ENCODE peak calls at places on chromosome 7, in eight cellular contexts. One of them, this sample, is unnamed.

GRCh38 chr7:131374821-131375220 is 47.1 kb downstream of the MKLN1 start:
- DNase-seq in left ventricle myocardium inferior: no peak
- DNase-seq in heart left ventricle: no peak
- DNase-seq in A549: no peak
- DNase-seq in endodermal cell: no peak
- DNase-seq in psoas muscle: no peak
- DNase-seq in adrenal gland: no peak
- DNase-seq in CD8-positive, alpha-beta T cell: no peak
- DNase-seq in this sample: no peak

GRCh38 chr7:48130658-48131108 is 40.6 kb upstream of the ABCA13 start:
- DNase-seq in left ventricle myocardium inferior: no peak
- DNase-seq in heart left ventricle: no peak
- DNase-seq in A549: no peak
- DNase-seq in endodermal cell: no peak
- DNase-seq in psoas muscle: no peak
- DNase-seq in adrenal gland: no peak
- DNase-seq in CD8-positive, alpha-beta T cell: no peak
- DNase-seq in this sample: no peak

GRCh38 chr7:157299613-157300405 is 37.0 kb upstream of the DNAJB6 start:
- DNase-seq in left ventricle myocardium inferior: no peak
- DNase-seq in heart left ventricle: no peak
- DNase-seq in A549: peak; percentile 87
- DNase-seq in endodermal cell: peak; percentile 66
- DNase-seq in psoas muscle: peak; percentile 67
- DNase-seq in adrenal gland: no peak
- DNase-seq in CD8-positive, alpha-beta T cell: peak; percentile 57
- DNase-seq in this sample: no peak

GRCh38 chr7:138195207-138195606 is 118.9 kb downstream of the AKR1D1 start:
- DNase-seq in left ventricle myocardium inferior: no peak
- DNase-seq in heart left ventricle: no peak
- DNase-seq in A549: no peak
- DNase-seq in endodermal cell: no peak
- DNase-seq in psoas muscle: no peak
- DNase-seq in adrenal gland: no peak
- DNase-seq in CD8-positive, alpha-beta T cell: no peak
- DNase-seq in this sample: peak; percentile 8

GRCh38 chr7:75646551-75647102 is 92.1 kb downstream of the HIP1 start:
- DNase-seq in left ventricle myocardium inferior: no peak
- DNase-seq in heart left ventricle: no peak
- DNase-seq in A549: no peak
- DNase-seq in endodermal cell: peak; percentile 72
- DNase-seq in psoas muscle: no peak
- DNase-seq in adrenal gland: no peak
- DNase-seq in CD8-positive, alpha-beta T cell: no peak
- DNase-seq in this sample: no peak

GRCh38 chr7:47143344-47143743 is 438.6 kb downstream of the TNS3 start:
- DNase-seq in left ventricle myocardium inferior: no peak
- DNase-seq in heart left ventricle: no peak
- DNase-seq in A549: no peak
- DNase-seq in endodermal cell: no peak
- DNase-seq in psoas muscle: no peak
- DNase-seq in adrenal gland: no peak
- DNase-seq in CD8-positive, alpha-beta T cell: no peak
- DNase-seq in this sample: no peak

GRCh38 chr7:31058122-31058521 is 6.0 kb downstream of the ADCYAP1R1 start:
- DNase-seq in left ventricle myocardium inferior: no peak
- DNase-seq in heart left ventricle: no peak
- DNase-seq in A549: peak; percentile 12
- DNase-seq in endodermal cell: no peak
- DNase-seq in psoas muscle: no peak
- DNase-seq in adrenal gland: no peak
- DNase-seq in CD8-positive, alpha-beta T cell: no peak
- DNase-seq in this sample: no peak

GRCh38 chr7:44752822-44753221 is 4.2 kb downstream of the ZMIZ2 start:
- DNase-seq in left ventricle myocardium inferior: no peak
- DNase-seq in heart left ventricle: no peak
- DNase-seq in A549: no peak
- DNase-seq in endodermal cell: no peak
- DNase-seq in psoas muscle: no peak
- DNase-seq in adrenal gland: no peak
- DNase-seq in CD8-positive, alpha-beta T cell: no peak
- DNase-seq in this sample: no peak

GRCh38 chr7:43112941-43113621 is 634 bp downstream of the HECW1 start:
- DNase-seq in left ventricle myocardium inferior: peak; percentile 13
- DNase-seq in heart left ventricle: no peak
- DNase-seq in A549: peak; percentile 7
- DNase-seq in endodermal cell: peak; percentile 90
- DNase-seq in psoas muscle: peak; percentile 54
- DNase-seq in adrenal gland: no peak
- DNase-seq in CD8-positive, alpha-beta T cell: no peak
- DNase-seq in this sample: no peak

GRCh38 chr7:46123-46829 is 146.1 kb upstream of the FAM20C start:
- DNase-seq in left ventricle myocardium inferior: no peak
- DNase-seq in heart left ventricle: no peak
- DNase-seq in A549: no peak
- DNase-seq in endodermal cell: peak; percentile 38
- DNase-seq in psoas muscle: peak; percentile 30
- DNase-seq in adrenal gland: no peak
- DNase-seq in CD8-positive, alpha-beta T cell: no peak
- DNase-seq in this sample: no peak

GRCh38 chr7:72435913-72436480 is 23.9 kb upstream of the CALN1 start:
- DNase-seq in left ventricle myocardium inferior: no peak
- DNase-seq in heart left ventricle: no peak
- DNase-seq in A549: no peak
- DNase-seq in endodermal cell: no peak
- DNase-seq in psoas muscle: no peak
- DNase-seq in adrenal gland: no peak
- DNase-seq in CD8-positive, alpha-beta T cell: no peak
- DNase-seq in this sample: no peak

GRCh38 chr7:146557971-146558469 is 441.4 kb downstream of the CNTNAP2 start:
- DNase-seq in left ventricle myocardium inferior: no peak
- DNase-seq in heart left ventricle: no peak
- DNase-seq in A549: no peak
- DNase-seq in endodermal cell: no peak
- DNase-seq in psoas muscle: no peak
- DNase-seq in adrenal gland: no peak
- DNase-seq in CD8-positive, alpha-beta T cell: no peak
- DNase-seq in this sample: no peak

GRCh38 chr7:117896339-117896738 is 23.1 kb upstream of the CTTNBP2 start:
- DNase-seq in left ventricle myocardium inferior: no peak
- DNase-seq in heart left ventricle: no peak
- DNase-seq in A549: no peak
- DNase-seq in endodermal cell: no peak
- DNase-seq in psoas muscle: no peak
- DNase-seq in adrenal gland: no peak
- DNase-seq in CD8-positive, alpha-beta T cell: no peak
- DNase-seq in this sample: no peak

GRCh38 chr7:47380325-47381131 is 201.4 kb downstream of the TNS3 start:
- DNase-seq in left ventricle myocardium inferior: no peak
- DNase-seq in heart left ventricle: no peak
- DNase-seq in A549: peak; percentile 29
- DNase-seq in endodermal cell: peak; percentile 82
- DNase-seq in psoas muscle: peak; percentile 25
- DNase-seq in adrenal gland: no peak
- DNase-seq in CD8-positive, alpha-beta T cell: no peak
- DNase-seq in this sample: peak; percentile 94

GRCh38 chr7:82598958-82599357 is 155.4 kb upstream of the CACNA2D1 start:
- DNase-seq in left ventricle myocardium inferior: no peak
- DNase-seq in heart left ventricle: no peak
- DNase-seq in A549: no peak
- DNase-seq in endodermal cell: no peak
- DNase-seq in psoas muscle: no peak
- DNase-seq in adrenal gland: no peak
- DNase-seq in CD8-positive, alpha-beta T cell: no peak
- DNase-seq in this sample: no peak

GRCh38 chr7:68224041-68224534 is 1227.5 kb downstream of the TYW1 start:
- DNase-seq in left ventricle myocardium inferior: no peak
- DNase-seq in heart left ventricle: no peak
- DNase-seq in A549: no peak
- DNase-seq in endodermal cell: no peak
- DNase-seq in psoas muscle: peak; percentile 57
- DNase-seq in adrenal gland: no peak
- DNase-seq in CD8-positive, alpha-beta T cell: no peak
- DNase-seq in this sample: no peak

GRCh38 chr7:99407849-99408346 is 499 bp downstream of the PDAP1 start:
- DNase-seq in left ventricle myocardium inferior: peak; percentile 39
- DNase-seq in heart left ventricle: peak; percentile 62
- DNase-seq in A549: peak; percentile 46
- DNase-seq in endodermal cell: peak; percentile 64
- DNase-seq in psoas muscle: peak; percentile 87
- DNase-seq in adrenal gland: peak; percentile 78
- DNase-seq in CD8-positive, alpha-beta T cell: peak; percentile 30
- DNase-seq in this sample: peak; percentile 45

GRCh38 chr7:139361523-139361922 is 1.8 kb downstream of the LUC7L2 start:
- DNase-seq in left ventricle myocardium inferior: no peak
- DNase-seq in heart left ventricle: no peak
- DNase-seq in A549: no peak
- DNase-seq in endodermal cell: no peak
- DNase-seq in psoas muscle: no peak
- DNase-seq in adrenal gland: no peak
- DNase-seq in CD8-positive, alpha-beta T cell: no peak
- DNase-seq in this sample: no peak

GRCh38 chr7:29116801-29117200 is 29.5 kb downstream of the CPVL start:
- DNase-seq in left ventricle myocardium inferior: no peak
- DNase-seq in heart left ventricle: no peak
- DNase-seq in A549: no peak
- DNase-seq in endodermal cell: no peak
- DNase-seq in psoas muscle: no peak
- DNase-seq in adrenal gland: no peak
- DNase-seq in CD8-positive, alpha-beta T cell: no peak
- DNase-seq in this sample: no peak

GRCh38 chr7:53326634-53327033 is 291.2 kb downstream of the POM121L12 start:
- DNase-seq in left ventricle myocardium inferior: no peak
- DNase-seq in heart left ventricle: no peak
- DNase-seq in A549: no peak
- DNase-seq in endodermal cell: no peak
- DNase-seq in psoas muscle: no peak
- DNase-seq in adrenal gland: no peak
- DNase-seq in CD8-positive, alpha-beta T cell: no peak
- DNase-seq in this sample: no peak

GRCh38 chr7:105678811-105679495 is 97.7 kb upstream of the EFCAB10 start:
- DNase-seq in left ventricle myocardium inferior: peak; percentile 74
- DNase-seq in heart left ventricle: peak; percentile 78
- DNase-seq in A549: no peak
- DNase-seq in endodermal cell: peak; percentile 65
- DNase-seq in psoas muscle: peak; percentile 88
- DNase-seq in adrenal gland: peak; percentile 47
- DNase-seq in CD8-positive, alpha-beta T cell: no peak
- DNase-seq in this sample: peak; percentile 74

GRCh38 chr7:112154690-112155089 is 51.5 kb downstream of the DOCK4 start:
- DNase-seq in left ventricle myocardium inferior: no peak
- DNase-seq in heart left ventricle: no peak
- DNase-seq in A549: no peak
- DNase-seq in endodermal cell: no peak
- DNase-seq in psoas muscle: no peak
- DNase-seq in adrenal gland: no peak
- DNase-seq in CD8-positive, alpha-beta T cell: no peak
- DNase-seq in this sample: no peak
- H3K27ac ChIP-seq in left ventricle myocardium inferior: no peak overlapping the region
- H3K27ac ChIP-seq in heart left ventricle: no peak overlapping the region
- H3K27ac ChIP-seq in A549: no peak overlapping the region
- H3K27ac ChIP-seq in endodermal cell: no peak overlapping the region
- H3K27ac ChIP-seq in psoas muscle: no peak overlapping the region
- H3K27ac ChIP-seq in adrenal gland: no peak overlapping the region
- H3K27ac ChIP-seq in CD8-positive, alpha-beta T cell: no peak overlapping the region
- H3K27ac ChIP-seq in this sample: no peak overlapping the region

GRCh38 chr7:149868638-149869290 is 5.0 kb upstream of the ATP6V0E2 start:
- DNase-seq in left ventricle myocardium inferior: no peak
- DNase-seq in heart left ventricle: no peak
- DNase-seq in A549: no peak
- DNase-seq in endodermal cell: peak; percentile 36
- DNase-seq in psoas muscle: no peak
- DNase-seq in adrenal gland: peak; percentile 41
- DNase-seq in CD8-positive, alpha-beta T cell: no peak
- DNase-seq in this sample: no peak
- H3K4me1 ChIP-seq in left ventricle myocardium inferior: peaks cover 68% of the 10 kb centered on the region
- H3K4me1 ChIP-seq in heart left ventricle: peaks cover 4% of the 10 kb centered on the region
- H3K4me1 ChIP-seq in A549: peaks cover 5% of the 10 kb centered on the region
- H3K4me1 ChIP-seq in endodermal cell: peaks cover 8% of the 10 kb centered on the region
- H3K4me1 ChIP-seq in psoas muscle: peaks cover 9% of the 10 kb centered on the region
- H3K4me1 ChIP-seq in adrenal gland: peaks cover 8% of the 10 kb centered on the region
- H3K4me1 ChIP-seq in CD8-positive, alpha-beta T cell: peaks cover 92% of the 10 kb centered on the region
- H3K4me1 ChIP-seq in this sample: peaks cover 6% of the 10 kb centered on the region

GRCh38 chr7:5689716-5690115 is 91.7 kb downstream of the RNF216 start:
- DNase-seq in left ventricle myocardium inferior: no peak
- DNase-seq in heart left ventricle: no peak
- DNase-seq in A549: no peak
- DNase-seq in endodermal cell: no peak
- DNase-seq in psoas muscle: no peak
- DNase-seq in adrenal gland: no peak
- DNase-seq in CD8-positive, alpha-beta T cell: no peak
- DNase-seq in this sample: no peak
- H3K27ac ChIP-seq in left ventricle myocardium inferior: peak overlapping the region; percentile 92
- H3K27ac ChIP-seq in heart left ventricle: peak overlapping the region; percentile 91
- H3K27ac ChIP-seq in A549: peak overlapping the region; percentile 41
- H3K27ac ChIP-seq in endodermal cell: no peak overlapping the region
- H3K27ac ChIP-seq in psoas muscle: peak overlapping the region; percentile 38
- H3K27ac ChIP-seq in adrenal gland: peak overlapping the region; percentile 61
- H3K27ac ChIP-seq in CD8-positive, alpha-beta T cell: peak overlapping the region; percentile 31
- H3K27ac ChIP-seq in this sample: no peak overlapping the region

GRCh38 chr7:155728116-155728515 is 83.7 kb downstream of the RBM33 start:
- DNase-seq in left ventricle myocardium inferior: no peak
- DNase-seq in heart left ventricle: no peak
- DNase-seq in A549: no peak
- DNase-seq in endodermal cell: no peak
- DNase-seq in psoas muscle: no peak
- DNase-seq in adrenal gland: no peak
- DNase-seq in CD8-positive, alpha-beta T cell: no peak
- DNase-seq in this sample: no peak

GRCh38 chr7:155722118-155722517 is 77.7 kb downstream of the RBM33 start:
- DNase-seq in left ventricle myocardium inferior: no peak
- DNase-seq in heart left ventricle: no peak
- DNase-seq in A549: no peak
- DNase-seq in endodermal cell: no peak
- DNase-seq in psoas muscle: no peak
- DNase-seq in adrenal gland: no peak
- DNase-seq in CD8-positive, alpha-beta T cell: no peak
- DNase-seq in this sample: no peak

GRCh38 chr7:155727616-155728015 is 83.2 kb downstream of the RBM33 start:
- DNase-seq in left ventricle myocardium inferior: no peak
- DNase-seq in heart left ventricle: no peak
- DNase-seq in A549: no peak
- DNase-seq in endodermal cell: no peak
- DNase-seq in psoas muscle: no peak
- DNase-seq in adrenal gland: no peak
- DNase-seq in CD8-positive, alpha-beta T cell: no peak
- DNase-seq in this sample: no peak

GRCh38 chr7:155722936-155723335 is 78.5 kb downstream of the RBM33 start:
- DNase-seq in left ventricle myocardium inferior: no peak
- DNase-seq in heart left ventricle: no peak
- DNase-seq in A549: no peak
- DNase-seq in endodermal cell: no peak
- DNase-seq in psoas muscle: no peak
- DNase-seq in adrenal gland: no peak
- DNase-seq in CD8-positive, alpha-beta T cell: no peak
- DNase-seq in this sample: no peak

DNA sequence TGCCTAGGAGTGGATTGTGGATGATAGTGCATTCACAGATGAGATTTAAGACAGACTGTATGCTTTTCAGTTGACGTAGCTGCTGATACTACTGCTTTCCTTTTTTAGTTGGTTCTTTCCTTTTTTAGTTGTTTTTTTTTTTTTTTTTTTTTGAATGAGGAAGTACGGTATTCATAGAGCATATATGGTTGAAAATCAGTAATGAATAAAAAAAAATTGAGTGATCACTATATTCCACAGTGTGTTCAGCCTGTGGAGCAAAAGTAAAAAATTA is 80.5 kb downstream of the RBM33 start:
- DNase-seq in left ventricle myocardium inferior: no peak
- DNase-seq in heart left ventricle: no peak
- DNase-seq in A549: no peak
- DNase-seq in endodermal cell: no peak
- DNase-seq in psoas muscle: no peak
- DNase-seq in adrenal gland: no peak
- DNase-seq in CD8-positive, alpha-beta T cell: no peak
- DNase-seq in this sample: no peak
- H3K4me1 ChIP-seq in left ventricle myocardium inferior: peaks cover 71% of the 10 kb centered on the region
- H3K4me1 ChIP-seq in heart left ventricle: no peaks in the 10 kb centered on the region
- H3K4me1 ChIP-seq in A549: peaks cover 7% of the 10 kb centered on the region
- H3K4me1 ChIP-seq in endodermal cell: no peaks in the 10 kb centered on the region
- H3K4me1 ChIP-seq in psoas muscle: peaks cover 18% of the 10 kb centered on the region
- H3K4me1 ChIP-seq in adrenal gland: no peaks in the 10 kb centered on the region
- H3K4me1 ChIP-seq in CD8-positive, alpha-beta T cell: no peaks in the 10 kb centered on the region
- H3K4me1 ChIP-seq in this sample: no peaks in the 10 kb centered on the region